ENCODE peak calls at places on chromosome 4, in ten cellular contexts. E, S, K, R, V, F, H, N, D and I are unnamed samples.

GRCh38 chr4:57137261-57137660 is 27.1 kb upstream of the IGFBP7 start:
- DNase-seq in E (no peak), S (no peak), K (no peak), R (no peak), V (no peak), F (no peak), H (no peak), N (no peak), D (peak), I (no peak)

GRCh38 chr4:126762651-126763247 is 870.0 kb upstream of the INTU start:
- DNase-seq in E (no peak), S (no peak), K (no peak), R (no peak), V (no peak), F (no peak), H (no peak), N (no peak), D (no peak), I (no peak)

GRCh38 chr4:967113-968104 is 6.0 kb downstream of the DGKQ start:
- DNase-seq in E (no peak), S (no peak), K (no peak), R (no peak), V (no peak), F (no peak), H (no peak), N (no peak), D (no peak), I (no peak)

GRCh38 chr4:72568959-72569718 is at the start of gene ADAMTS3:
- DNase-seq in E (peak), S (no peak), K (peak), R (no peak), V (peak), F (no peak), H (no peak), N (no peak), D (no peak), I (no peak)

GRCh38 chr4:95215991-95216605 is 332.7 kb downstream of the UNC5C start:
- DNase-seq in E (no peak), S (no peak), K (peak), R (no peak), V (no peak), F (no peak), H (peak), N (no peak), D (no peak), I (no peak)

GRCh38 chr4:187073820-187074219 is 350.2 kb upstream of the FAT1 start:
- DNase-seq in E (no peak), S (no peak), K (no peak), R (no peak), V (no peak), F (no peak), H (no peak), N (no peak), D (no peak), I (no peak)

GRCh38 chr4:8045909-8046308 is 106.2 kb upstream of the AFAP1 start:
- DNase-seq in E (no peak), S (no peak), K (no peak), R (no peak), V (no peak), F (no peak), H (no peak), N (no peak), D (no peak), I (no peak)

GRCh38 chr4:147786031-147786430 is 54.1 kb downstream of the ARHGAP10 start:
- DNase-seq in E (no peak), S (no peak), K (no peak), R (no peak), V (no peak), F (no peak), H (no peak), N (no peak), D (no peak), I (no peak)

GRCh38 chr4:185885075-185885474 is 73.1 kb upstream of the SORBS2 start:
- DNase-seq in E (no peak), S (no peak), K (no peak), R (no peak), V (no peak), F (no peak), H (no peak), N (no peak), D (no peak), I (no peak)

GRCh38 chr4:113141901-113142346 is 92.5 kb downstream of the ANK2 start:
- DNase-seq in E (no peak), S (no peak), K (peak), R (no peak), V (no peak), F (peak), H (peak), N (no peak), D (peak), I (peak)

GRCh38 chr4:113469926-113470325 is 291.6 kb downstream of the CAMK2D start:
- DNase-seq in E (no peak), S (no peak), K (no peak), R (no peak), V (no peak), F (no peak), H (no peak), N (no peak), D (no peak), I (no peak)

GRCh38 chr4:77618383-77619241 is 13.0 kb downstream of the CXCL13 start:
- DNase-seq in E (peak), S (peak), K (peak), R (no peak), V (peak), F (peak), H (peak), N (peak), D (peak), I (peak)

GRCh38 chr4:137656661-137657060 is 124.4 kb upstream of the PCDH18 start:
- DNase-seq in E (no peak), S (no peak), K (no peak), R (no peak), V (no peak), F (no peak), H (no peak), N (no peak), D (no peak), I (no peak)

GRCh38 chr4:52358855-52359254 is 300.2 kb downstream of the USP46 start:
- DNase-seq in E (no peak), S (no peak), K (no peak), R (no peak), V (no peak), F (no peak), H (no peak), N (no peak), D (no peak), I (no peak)

GRCh38 chr4:74921490-74921889 is 11.4 kb upstream of the PARM1 start:
- DNase-seq in E (no peak), S (no peak), K (no peak), R (no peak), V (no peak), F (no peak), H (no peak), N (no peak), D (no peak), I (no peak)

GRCh38 chr4:149161247-149161646 is 654.4 kb downstream of the IQCM start:
- DNase-seq in E (no peak), S (no peak), K (peak), R (no peak), V (no peak), F (peak), H (peak), N (no peak), D (peak), I (no peak)

GRCh38 chr4:184416913-184417734 is 57.2 kb downstream of the IRF2 start:
- DNase-seq in E (no peak), S (peak), K (no peak), R (peak), V (no peak), F (no peak), H (no peak), N (peak), D (peak), I (no peak)